ENCODE peak calls at places on chromosomes 16 and 17, in four cellular contexts. C is tibial nerve, D is brain microvascular endothelial cell, I is endothelial cell of umbilical vein. K is an unnamed sample.

GRCh38 chr16:8572919-8573724 is 17.2 kb downstream of the TMEM114 start:
- DNase-seq in I (no peak), C (no peak), D (peak), K (no peak)

GRCh38 chr16:48081656-48082055 is 74.1 kb downstream of the ABCC12 start:
- DNase-seq in C (no peak), I (no peak), D (peak), K (no peak)

GRCh38 chr17:13638855-13639458 is 37.2 kb upstream of the HS3ST3A1 start:
- DNase-seq in C (no peak), I (no peak), D (no peak), K (no peak)

GRCh38 chr16:2784536-2785100 is 2.7 kb downstream of the PRSS33 start:
- DNase-seq in D (no peak), I (no peak), C (no peak), K (no peak)

GRCh38 chr17:40317345-40317873 is 8.4 kb downstream of the RARA start:
- DNase-seq in D (peak), I (peak), C (no peak), K (no peak)

GRCh38 chr17:43907425-43907981 is at the start of gene MPP2:
- DNase-seq in C (peak), I (peak), D (peak), K (no peak)

GRCh38 chr17:38352245-38353083 is 820 bp downstream of the SOCS7 start:
- DNase-seq in I (peak), D (peak), C (no peak), K (no peak)

GRCh38 chr17:18361837-18362380 is 1.4 kb downstream of the SHMT1 start:
- DNase-seq in C (no peak), I (no peak), D (no peak), K (no peak)

GRCh38 chr16:50121721-50122445 is 31.2 kb upstream of the TENT4B start:
- DNase-seq in C (no peak), I (no peak), D (no peak), K (no peak)

DNA sequence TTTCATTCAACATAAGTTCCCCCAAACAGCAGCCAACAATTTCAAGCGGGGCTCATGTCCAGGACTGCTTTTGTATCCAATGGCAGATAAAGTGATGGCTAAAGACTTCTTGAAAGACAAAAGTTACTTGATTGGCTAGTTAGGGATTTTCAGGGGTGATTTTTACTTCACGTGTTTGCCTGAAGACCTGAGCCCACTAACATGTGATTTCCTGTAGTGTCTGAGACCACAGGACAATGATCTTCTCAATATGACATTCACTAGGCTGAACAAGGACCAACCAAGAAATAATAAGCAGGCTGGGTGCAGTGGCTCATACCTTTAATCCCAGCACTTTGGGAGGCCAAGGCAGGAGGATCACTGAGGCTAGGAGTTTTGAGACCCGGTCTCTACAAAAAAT is 10.4 kb downstream of the TVP23A start:
- DNase-seq in D (no peak), I (no peak), C (no peak), K (no peak)
- H3K4me3 ChIP-seq in D (no peak), I (no peak), C (no peak), K (no peak)

GRCh38 chr17:32549559-32549958 is 62.8 kb downstream of the CDK5R1 start:
- DNase-seq in D (no peak), C (no peak), I (no peak), K (no peak)
- H3K4me3 ChIP-seq in D (no peak), C (no peak), I (no peak), K (no peak)

GRCh38 chr16:68228652-68229051 is 7.3 kb downstream of the ESRP2 start:
- DNase-seq in I (no peak), C (no peak), D (no peak), K (no peak)
- H3K4me3 ChIP-seq in I (no peak), C (no peak), D (no peak), K (no peak)

GRCh38 chr17:50028207-50029120 is 27.4 kb upstream of the ITGA3 start:
- DNase-seq in D (peak), C (no peak), I (peak), K (no peak)
- H3K4me3 ChIP-seq in D (no peak), C (no peak), I (no peak), K (no peak)

GRCh38 chr16:4319454-4319853 is 3.6 kb downstream of the GLIS2 start:
- DNase-seq in C (no peak), D (no peak), I (no peak), K (no peak)

GRCh38 chr16:4320030-4320429 is 4.2 kb downstream of the GLIS2 start:
- DNase-seq in I (no peak), C (no peak), D (no peak), K (no peak)

GRCh38 chr16:4317471-4318170 is 1.8 kb downstream of the GLIS2 start:
- DNase-seq in D (no peak), I (peak), C (no peak), K (no peak)

GRCh38 chr16:4316732-4317461 is 1.0 kb downstream of the GLIS2 start:
- DNase-seq in D (no peak), I (peak), C (no peak), K (no peak)

DNA sequence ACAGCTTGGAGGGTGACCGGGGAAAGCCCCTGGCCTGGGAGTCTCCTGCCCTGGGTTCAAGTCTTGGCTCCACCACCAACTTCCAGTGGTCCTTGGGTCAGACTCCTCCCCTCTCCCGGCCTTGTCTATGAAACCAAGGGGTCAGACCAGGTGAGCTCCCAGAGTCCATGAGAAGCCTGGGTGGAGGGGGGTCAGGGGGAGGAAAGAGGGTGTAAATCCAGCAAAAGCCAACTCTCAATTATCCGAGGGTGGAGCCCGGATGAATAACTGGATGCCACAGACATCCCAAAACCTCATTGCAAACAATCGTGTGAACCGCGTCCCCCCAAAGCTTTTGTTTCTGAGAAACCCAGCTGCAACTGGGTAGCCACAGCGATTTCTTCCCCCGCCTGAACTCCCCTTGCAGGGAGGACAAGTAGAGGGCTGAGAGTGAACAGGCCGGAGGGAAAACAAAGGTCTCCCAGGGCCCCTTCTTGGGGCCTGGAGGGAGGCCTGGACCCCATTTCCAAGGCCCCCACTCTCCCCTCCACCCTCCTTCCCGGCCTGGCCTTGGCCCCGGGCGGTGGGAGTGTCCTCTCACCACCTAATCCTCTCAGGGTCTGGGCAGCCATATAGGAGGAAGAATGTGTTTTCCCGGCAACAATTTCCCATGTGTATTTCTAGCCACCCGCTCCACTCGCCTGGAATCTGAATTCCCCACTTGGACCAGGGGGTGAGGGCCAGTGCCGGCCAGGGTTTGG is 2.5 kb downstream of the GLIS2 start:
- DNase-seq in C (no peak), I (no peak), D (no peak), K (no peak)
- H3K4me3 ChIP-seq in C (no peak), I (no peak), D (no peak), K (peak)